ENCODE peak calls at places on chromosome 19, in six cellular contexts. One of them, this sample, is unnamed.
A peak's percentile ranks its signal among the peaks of the same experiment; 100 is the strongest.

GRCh38 chr19:51473009-51473707 is 5.2 kb upstream of the CEACAM18 start:
- DNase-seq in RWPE1: peak; percentile 63
- DNase-seq in dorsolateral prefrontal cortex: peak; percentile 80
- DNase-seq in BJ: no peak
- DNase-seq in cardiac fibroblast: peak; percentile 76
- DNase-seq in GM12878: peak; percentile 15
- DNase-seq in this sample: peak; percentile 22

GRCh38 chr19:18418725-18419194 is 438 bp upstream of the SSBP4 start:
- DNase-seq in RWPE1: no peak
- DNase-seq in dorsolateral prefrontal cortex: peak; percentile 65
- DNase-seq in BJ: no peak
- DNase-seq in cardiac fibroblast: no peak
- DNase-seq in GM12878: no peak
- DNase-seq in this sample: no peak

GRCh38 chr19:33177417-33177976 is 16.6 kb upstream of the LRP3 start:
- DNase-seq in RWPE1: peak; percentile 50
- DNase-seq in dorsolateral prefrontal cortex: no peak
- DNase-seq in BJ: no peak
- DNase-seq in cardiac fibroblast: no peak
- DNase-seq in GM12878: no peak
- DNase-seq in this sample: no peak

GRCh38 chr19:40503300-40503699 is 36.5 kb downstream of the SPTBN4 start:
- DNase-seq in RWPE1: no peak
- DNase-seq in dorsolateral prefrontal cortex: no peak
- DNase-seq in BJ: no peak
- DNase-seq in cardiac fibroblast: no peak
- DNase-seq in GM12878: no peak
- DNase-seq in this sample: no peak

GRCh38 chr19:56162258-56162657 is 13.6 kb upstream of the GALP start:
- DNase-seq in RWPE1: no peak
- DNase-seq in dorsolateral prefrontal cortex: no peak
- DNase-seq in BJ: no peak
- DNase-seq in cardiac fibroblast: peak; percentile 33
- DNase-seq in GM12878: no peak
- DNase-seq in this sample: no peak

GRCh38 chr19:8036438-8037099 is 16.0 kb upstream of the CCL25 start:
- DNase-seq in RWPE1: no peak
- DNase-seq in dorsolateral prefrontal cortex: no peak
- DNase-seq in BJ: no peak
- DNase-seq in cardiac fibroblast: no peak
- DNase-seq in GM12878: no peak
- DNase-seq in this sample: no peak

GRCh38 chr19:55289117-55289796 is 5.5 kb downstream of the BRSK1 start:
- DNase-seq in RWPE1: no peak
- DNase-seq in dorsolateral prefrontal cortex: no peak
- DNase-seq in BJ: no peak
- DNase-seq in cardiac fibroblast: peak; percentile 13
- DNase-seq in GM12878: no peak
- DNase-seq in this sample: no peak

GRCh38 chr19:15330801-15331418 is 1.4 kb downstream of the BRD4 start:
- DNase-seq in RWPE1: peak; percentile 87
- DNase-seq in dorsolateral prefrontal cortex: no peak
- DNase-seq in BJ: peak; percentile 55
- DNase-seq in cardiac fibroblast: peak; percentile 59
- DNase-seq in GM12878: no peak
- DNase-seq in this sample: no peak

GRCh38 chr19:4529924-4530522 is 5.0 kb downstream of the PLIN5 start:
- DNase-seq in RWPE1: no peak
- DNase-seq in dorsolateral prefrontal cortex: no peak
- DNase-seq in BJ: no peak
- DNase-seq in cardiac fibroblast: no peak
- DNase-seq in GM12878: no peak
- DNase-seq in this sample: no peak

GRCh38 chr19:32691952-32692726 is 518 bp downstream of the NUDT19 start:
- DNase-seq in RWPE1: no peak
- DNase-seq in dorsolateral prefrontal cortex: peak; percentile 67
- DNase-seq in BJ: no peak
- DNase-seq in cardiac fibroblast: peak; percentile 78
- DNase-seq in GM12878: no peak
- DNase-seq in this sample: peak; percentile 22

GRCh38 chr19:45391346-45391745 is 13.5 kb downstream of the PPP1R13L start:
- DNase-seq in RWPE1: no peak
- DNase-seq in dorsolateral prefrontal cortex: no peak
- DNase-seq in BJ: no peak
- DNase-seq in cardiac fibroblast: no peak
- DNase-seq in GM12878: no peak
- DNase-seq in this sample: no peak

GRCh38 chr19:33819875-33820781 is 23.5 kb downstream of the KCTD15 start:
- DNase-seq in RWPE1: peak; percentile 90
- DNase-seq in dorsolateral prefrontal cortex: no peak
- DNase-seq in BJ: peak; percentile 25
- DNase-seq in cardiac fibroblast: peak; percentile 87
- DNase-seq in GM12878: no peak
- DNase-seq in this sample: peak; percentile 56

GRCh38 chr19:42465827-42466280 is 23.1 kb upstream of the CXCL17 start:
- DNase-seq in RWPE1: no peak
- DNase-seq in dorsolateral prefrontal cortex: no peak
- DNase-seq in BJ: no peak
- DNase-seq in cardiac fibroblast: no peak
- DNase-seq in GM12878: peak; percentile 66
- DNase-seq in this sample: no peak

GRCh38 chr19:17404015-17404414 is 1.4 kb downstream of the BST2 start:
- DNase-seq in RWPE1: no peak
- DNase-seq in dorsolateral prefrontal cortex: no peak
- DNase-seq in BJ: no peak
- DNase-seq in cardiac fibroblast: no peak
- DNase-seq in GM12878: no peak
- DNase-seq in this sample: no peak

GRCh38 chr19:36081894-36082293 is 27.2 kb downstream of the WDR62 start:
- DNase-seq in RWPE1: no peak
- DNase-seq in dorsolateral prefrontal cortex: no peak
- DNase-seq in BJ: no peak
- DNase-seq in cardiac fibroblast: no peak
- DNase-seq in GM12878: no peak
- DNase-seq in this sample: no peak

GRCh38 chr19:10518444-10519361 is 1.5 kb upstream of the S1PR5 start:
- DNase-seq in RWPE1: no peak
- DNase-seq in dorsolateral prefrontal cortex: no peak
- DNase-seq in BJ: no peak
- DNase-seq in cardiac fibroblast: no peak
- DNase-seq in GM12878: no peak
- DNase-seq in this sample: no peak

GRCh38 chr19:3249408-3249807 is 24.9 kb downstream of the CELF5 start:
- DNase-seq in RWPE1: no peak
- DNase-seq in dorsolateral prefrontal cortex: no peak
- DNase-seq in BJ: no peak
- DNase-seq in cardiac fibroblast: no peak
- DNase-seq in GM12878: no peak
- DNase-seq in this sample: no peak

GRCh38 chr19:2983351-2984195 is 6.2 kb downstream of the TLE6 start:
- DNase-seq in RWPE1: peak; percentile 71
- DNase-seq in dorsolateral prefrontal cortex: peak; percentile 57
- DNase-seq in BJ: no peak
- DNase-seq in cardiac fibroblast: peak; percentile 93
- DNase-seq in GM12878: no peak
- DNase-seq in this sample: no peak

GRCh38 chr19:49442793-49443365 is 1.6 kb upstream of the SLC17A7 start:
- DNase-seq in RWPE1: peak; percentile 86
- DNase-seq in dorsolateral prefrontal cortex: no peak
- DNase-seq in BJ: no peak
- DNase-seq in cardiac fibroblast: peak; percentile 93
- DNase-seq in GM12878: no peak
- DNase-seq in this sample: peak; percentile 50

GRCh38 chr19:35331551-35332214 is 2.7 kb downstream of the CD22 start:
- DNase-seq in RWPE1: no peak
- DNase-seq in dorsolateral prefrontal cortex: no peak
- DNase-seq in BJ: no peak
- DNase-seq in cardiac fibroblast: no peak
- DNase-seq in GM12878: no peak
- DNase-seq in this sample: no peak

GRCh38 chr19:41702208-41702651 is 6.2 kb upstream of the CEACAM5 start:
- DNase-seq in RWPE1: no peak
- DNase-seq in dorsolateral prefrontal cortex: no peak
- DNase-seq in BJ: peak; percentile 3
- DNase-seq in cardiac fibroblast: no peak
- DNase-seq in GM12878: no peak
- DNase-seq in this sample: no peak

GRCh38 chr19:4425531-4425930 is 23.1 kb downstream of the CHAF1A start:
- DNase-seq in RWPE1: no peak
- DNase-seq in dorsolateral prefrontal cortex: no peak
- DNase-seq in BJ: peak; percentile 42
- DNase-seq in cardiac fibroblast: peak; percentile 78
- DNase-seq in GM12878: no peak
- DNase-seq in this sample: peak; percentile 34

GRCh38 chr19:6032381-6032780 is 54.4 kb upstream of the RANBP3 start:
- DNase-seq in RWPE1: no peak
- DNase-seq in dorsolateral prefrontal cortex: peak; percentile 4
- DNase-seq in BJ: no peak
- DNase-seq in cardiac fibroblast: no peak
- DNase-seq in GM12878: no peak
- DNase-seq in this sample: no peak

GRCh38 chr19:6528544-6529121 is 2.2 kb upstream of the TNFSF9 start:
- DNase-seq in RWPE1: no peak
- DNase-seq in dorsolateral prefrontal cortex: peak; percentile 65
- DNase-seq in BJ: no peak
- DNase-seq in cardiac fibroblast: peak; percentile 52
- DNase-seq in GM12878: no peak
- DNase-seq in this sample: no peak

DNA sequence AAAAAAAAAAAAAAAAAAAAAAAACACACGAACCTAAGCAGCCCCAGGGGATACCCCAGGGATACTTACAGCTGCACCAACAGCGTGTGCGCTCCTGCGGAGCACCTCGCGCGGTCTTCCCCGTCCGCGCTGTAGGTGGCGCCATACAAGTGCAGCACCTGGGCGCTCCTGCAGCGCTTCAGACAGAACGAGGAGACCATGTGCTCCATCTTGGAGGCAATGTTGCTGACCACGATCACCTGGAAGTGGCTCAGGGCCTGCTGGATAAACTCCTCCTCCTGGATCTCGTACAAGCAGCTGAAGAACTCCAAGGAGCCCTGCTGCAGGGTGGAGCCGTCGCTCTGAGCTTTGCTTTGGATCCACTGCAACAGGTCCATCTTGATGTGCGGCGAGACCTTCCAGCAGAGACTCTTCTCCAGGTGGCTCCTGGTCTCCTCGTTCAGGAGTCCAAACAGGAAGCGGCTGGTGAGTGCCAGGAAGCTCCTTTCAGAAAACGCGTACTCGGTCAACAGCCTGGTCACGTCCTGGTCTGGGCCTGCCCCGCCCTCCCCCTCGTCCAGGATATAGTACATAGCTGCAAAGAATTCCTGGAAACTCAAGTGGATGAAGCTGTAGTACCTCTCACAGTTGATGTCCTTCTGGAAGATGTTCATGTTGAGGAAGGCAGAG is 14.5 kb downstream of the NLRP12 start:
- DNase-seq in RWPE1: no peak
- DNase-seq in dorsolateral prefrontal cortex: no peak
- DNase-seq in BJ: no peak
- DNase-seq in cardiac fibroblast: no peak
- DNase-seq in GM12878: no peak
- DNase-seq in this sample: no peak
- TF ChIP-seq CTCF in RWPE1: no peak
- TF ChIP-seq CTCF in dorsolateral prefrontal cortex: no peak
- TF ChIP-seq CTCF in BJ: peak; percentile 23
- TF ChIP-seq CTCF in cardiac fibroblast: peak; percentile 30
- TF ChIP-seq CTCF in GM12878: no peak
- TF ChIP-seq CTCF in this sample: peak; percentile 14

GRCh38 chr19:37114001-37114400 is 35.8 kb downstream of the ZNF420 start:
- DNase-seq in RWPE1: no peak
- DNase-seq in dorsolateral prefrontal cortex: no peak
- DNase-seq in BJ: no peak
- DNase-seq in cardiac fibroblast: no peak
- DNase-seq in GM12878: no peak
- DNase-seq in this sample: no peak
- TF ChIP-seq CTCF in RWPE1: no peak
- TF ChIP-seq CTCF in dorsolateral prefrontal cortex: no peak
- TF ChIP-seq CTCF in BJ: peak; percentile 16
- TF ChIP-seq CTCF in cardiac fibroblast: peak; percentile 15
- TF ChIP-seq CTCF in GM12878: no peak
- TF ChIP-seq CTCF in this sample: no peak

GRCh38 chr19:37779139-37780035 is at the start of gene ZNF573:
- DNase-seq in RWPE1: peak; percentile 87
- DNase-seq in dorsolateral prefrontal cortex: peak; percentile 90
- DNase-seq in BJ: peak; percentile 46
- DNase-seq in cardiac fibroblast: peak; percentile 91
- DNase-seq in GM12878: peak; percentile 72
- DNase-seq in this sample: peak; percentile 57
- TF ChIP-seq CTCF in RWPE1: no peak
- TF ChIP-seq CTCF in dorsolateral prefrontal cortex: peak; percentile 18
- TF ChIP-seq CTCF in BJ: peak; percentile 25
- TF ChIP-seq CTCF in cardiac fibroblast: peak; percentile 32
- TF ChIP-seq CTCF in GM12878: no peak
- TF ChIP-seq CTCF in this sample: no peak

GRCh38 chr19:1087813-1088418 is 7.3 kb downstream of the POLR2E start:
- DNase-seq in RWPE1: no peak
- DNase-seq in dorsolateral prefrontal cortex: no peak
- DNase-seq in BJ: no peak
- DNase-seq in cardiac fibroblast: no peak
- DNase-seq in GM12878: no peak
- DNase-seq in this sample: no peak
- TF ChIP-seq CTCF in RWPE1: no peak
- TF ChIP-seq CTCF in dorsolateral prefrontal cortex: no peak
- TF ChIP-seq CTCF in BJ: no peak
- TF ChIP-seq CTCF in cardiac fibroblast: no peak
- TF ChIP-seq CTCF in GM12878: peak; percentile 9
- TF ChIP-seq CTCF in this sample: no peak

DNA sequence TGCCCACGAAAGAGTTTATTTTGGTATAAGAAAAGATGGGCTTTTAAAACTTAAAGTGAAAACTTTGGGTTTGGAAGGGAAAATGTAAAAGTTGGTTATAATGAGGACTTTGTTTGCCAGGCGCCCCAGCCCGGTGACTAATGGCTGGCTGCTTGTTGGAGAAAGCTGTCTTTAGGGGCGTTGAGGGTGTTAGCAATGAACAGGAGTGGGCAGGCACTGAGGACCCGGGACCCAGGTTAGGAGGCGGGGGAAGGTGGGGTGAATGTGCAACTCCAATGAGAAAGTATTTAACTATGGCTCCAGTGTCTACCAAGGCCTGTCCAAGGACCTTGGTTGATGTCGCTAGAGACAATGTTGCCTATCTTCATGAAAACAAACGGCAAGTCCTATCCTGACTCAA is 118.6 kb downstream of the ZNF536 start:
- DNase-seq in RWPE1: no peak
- DNase-seq in dorsolateral prefrontal cortex: no peak
- DNase-seq in BJ: no peak
- DNase-seq in cardiac fibroblast: no peak
- DNase-seq in GM12878: no peak
- DNase-seq in this sample: no peak
- TF ChIP-seq CTCF in RWPE1: no peak
- TF ChIP-seq CTCF in dorsolateral prefrontal cortex: no peak
- TF ChIP-seq CTCF in BJ: no peak
- TF ChIP-seq CTCF in cardiac fibroblast: no peak
- TF ChIP-seq CTCF in GM12878: no peak
- TF ChIP-seq CTCF in this sample: no peak

DNA sequence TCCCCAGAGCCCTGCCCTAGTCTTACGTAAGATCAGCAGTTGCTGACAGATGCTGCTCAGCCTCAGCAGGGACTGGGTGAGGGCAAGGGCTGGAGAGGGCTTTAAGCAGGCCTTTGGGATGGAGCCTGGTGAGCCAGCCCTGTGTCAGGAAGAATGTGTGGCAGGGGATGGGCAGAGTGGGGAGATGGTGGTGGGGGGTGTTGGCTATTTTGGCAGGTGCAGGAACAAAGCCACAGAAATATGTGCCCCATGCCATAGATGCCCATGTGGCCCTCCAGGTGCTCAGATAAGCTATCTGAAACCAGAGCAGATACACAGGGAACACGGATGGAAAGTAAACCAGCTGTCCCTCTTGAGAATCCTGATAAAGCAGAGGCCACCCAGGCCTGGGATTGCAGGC is 1325.0 kb downstream of the UQCRFS1 start:
- DNase-seq in RWPE1: no peak
- DNase-seq in dorsolateral prefrontal cortex: no peak
- DNase-seq in BJ: no peak
- DNase-seq in cardiac fibroblast: no peak
- DNase-seq in GM12878: no peak
- DNase-seq in this sample: no peak
- TF ChIP-seq CTCF in RWPE1: no peak
- TF ChIP-seq CTCF in dorsolateral prefrontal cortex: no peak
- TF ChIP-seq CTCF in BJ: no peak
- TF ChIP-seq CTCF in cardiac fibroblast: no peak
- TF ChIP-seq CTCF in GM12878: no peak
- TF ChIP-seq CTCF in this sample: no peak